ENCODE peak calls at places on chromosomes 12 and 14, in four cellular contexts. V is body of pancreas, M is mucosa of descending colon, T is endothelial cell. O is an unnamed sample.

GRCh38 chr14:47665337-47666134 is 9.9 kb downstream of the MDGA2 start:
- DNase-seq in V (no peak), M (no peak), T (no peak), O (no peak)

GRCh38 chr12:94566345-94566744 is 84.0 kb downstream of the TMCC3 start:
- DNase-seq in V (no peak), M (no peak), T (no peak), O (no peak)

GRCh38 chr14:69687963-69688649 is 76.7 kb downstream of the SUSD6 start:
- DNase-seq in V (no peak), M (no peak), T (no peak), O (no peak)

GRCh38 chr12:112987561-112987960 is 9.2 kb downstream of the OAS2 start:
- DNase-seq in V (no peak), M (no peak), T (no peak), O (no peak)

GRCh38 chr14:39087493-39087892 is 15.5 kb downstream of the SEC23A start:
- DNase-seq in V (no peak), M (no peak), T (no peak), O (no peak)

GRCh38 chr14:105478624-105479305 is 4.1 kb downstream of the CRIP2 start:
- DNase-seq in V (no peak), M (no peak), T (no peak), O (no peak)

GRCh38 chr12:70756118-70756517 is 118.9 kb upstream of the PTPRB start:
- DNase-seq in V (no peak), M (no peak), T (no peak), O (no peak)

GRCh38 chr12:88752183-88752582 is 171.9 kb upstream of the KITLG start:
- DNase-seq in V (no peak), M (peak), T (no peak), O (no peak)

GRCh38 chr14:105951399-105951798 is 425.0 kb downstream of the TMEM121 start:
- DNase-seq in V (no peak), M (no peak), T (no peak), O (no peak)

GRCh38 chr12:71338933-71339332 is 100.7 kb upstream of the LGR5 start:
- DNase-seq in V (no peak), M (no peak), T (no peak), O (no peak)

GRCh38 chr14:75880512-75880911 is 101.3 kb downstream of the TGFB3 start:
- DNase-seq in V (no peak), M (no peak), T (no peak), O (no peak)

GRCh38 chr12:53058674-53059433 is 9.0 kb downstream of the TNS2 start:
- DNase-seq in V (no peak), M (no peak), T (no peak), O (no peak)

GRCh38 chr12:23217716-23218115 is 592.7 kb downstream of the ETNK1 start:
- DNase-seq in V (no peak), M (no peak), T (no peak), O (no peak)

GRCh38 chr14:104120281-104120741 is 18.1 kb upstream of the KIF26A start:
- DNase-seq in V (no peak), M (no peak), T (no peak), O (no peak)

GRCh38 chr12:58920102-58920955 is at the start of gene LRIG3:
- DNase-seq in V (peak), M (peak), T (peak), O (peak)

GRCh38 chr12:92416385-92416812 is 270.8 kb upstream of the BTG1 start:
- DNase-seq in V (no peak), M (no peak), T (no peak), O (no peak)

GRCh38 chr12:12804011-12804410 is 9.1 kb upstream of the DDX47 start:
- DNase-seq in V (no peak), M (peak), T (no peak), O (no peak)

GRCh38 chr12:44500423-44500822 is 375.7 kb downstream of the NELL2 start:
- DNase-seq in V (peak), M (no peak), T (no peak), O (no peak)

GRCh38 chr12:57838594-57839302 is 7.8 kb downstream of the CTDSP2 start:
- DNase-seq in V (no peak), M (no peak), T (no peak), O (no peak)

GRCh38 chr12:19021646-19022045 is 107.9 kb upstream of the PLEKHA5 start:
- DNase-seq in V (no peak), M (peak), T (no peak), O (no peak)

GRCh38 chr12:69708649-69709048 is 9.5 kb upstream of the BEST3 start:
- DNase-seq in V (no peak), M (no peak), T (no peak), O (no peak)

GRCh38 chr12:12503384-12504078 is 59.1 kb downstream of the DUSP16 start:
- DNase-seq in V (no peak), M (peak), T (peak), O (peak)

GRCh38 chr12:112524676-112525425 is 106.1 kb downstream of the PTPN11 start:
- DNase-seq in V (peak), M (no peak), T (no peak), O (no peak)

GRCh38 chr12:89648211-89648930 is 60.3 kb downstream of the ATP2B1 start:
- DNase-seq in V (no peak), M (no peak), T (no peak), O (peak)

GRCh38 chr12:67747869-67748760 is 99.6 kb downstream of the DYRK2 start:
- DNase-seq in V (peak), M (peak), T (no peak), O (no peak)

GRCh38 chr14:90483551-90483950 is 86.7 kb downstream of the CALM1 start:
- DNase-seq in V (peak), M (peak), T (no peak), O (no peak)

GRCh38 chr12:28340261-28340660 is 150.0 kb downstream of the CCDC91 start:
- DNase-seq in V (no peak), M (no peak), T (no peak), O (no peak)

GRCh38 chr14:90773196-90773486 is 43.1 kb downstream of the TTC7B start:
- DNase-seq in V (no peak), M (no peak), T (no peak), O (no peak)

GRCh38 chr14:54976316-54976715 is 50.6 kb downstream of the WDHD1 start:
- DNase-seq in V (no peak), M (no peak), T (no peak), O (no peak)

GRCh38 chr14:102900631-102901571 is 21.6 kb upstream of the AMN start:
- DNase-seq in V (no peak), M (no peak), T (no peak), O (no peak)

GRCh38 chr14:51328942-51329350 is 88.9 kb downstream of the TMX1 start:
- DNase-seq in V (no peak), M (no peak), T (no peak), O (no peak)

GRCh38 chr12:9762369-9762768 is 1.7 kb upstream of the CD69 start:
- DNase-seq in V (no peak), M (no peak), T (no peak), O (no peak)

GRCh38 chr14:71532790-71533189 is 399.4 kb upstream of the RGS6 start:
- DNase-seq in V (no peak), M (no peak), T (no peak), O (no peak)

GRCh38 chr12:45234134-45234865 is 18.4 kb downstream of the ANO6 start:
- DNase-seq in V (peak), M (no peak), T (peak), O (no peak)

GRCh38 chr14:91230363-91231035 is 14.0 kb downstream of the GPR68 start:
- DNase-seq in V (no peak), M (no peak), T (no peak), O (no peak)